ENCODE peak calls at places on chromosome 21, in eight cellular contexts. X, Q, C, L, V, E, W and A are unnamed samples.

GRCh38 chr21:9767592-9768375 is 753.6 kb upstream of the TPTE start:
- DNase-seq in L (no peak), V (no peak), C (no peak), X (no peak), E (no peak), W (no peak), Q (no peak), A (no peak)

GRCh38 chr21:14405225-14405624 is 22.3 kb upstream of the HSPA13 start:
- DNase-seq in V (no peak), Q (no peak), X (no peak), C (no peak), W (no peak), L (no peak), E (no peak), A (no peak)

GRCh38 chr21:37675202-37675801 is 241.0 kb downstream of the KCNJ6 start:
- DNase-seq in W (peak), X (no peak), L (no peak), E (peak), C (peak), V (no peak), Q (peak), A (peak)

GRCh38 chr21:44432841-44433790 is 22.2 kb upstream of the LRRC3 start:
- DNase-seq in L (no peak), Q (peak), W (no peak), V (no peak), C (no peak), X (no peak), E (no peak), A (no peak)

GRCh38 chr21:44854664-44855446 is 18.6 kb downstream of the PTTG1IP start:
- DNase-seq in E (no peak), W (no peak), C (no peak), L (no peak), Q (no peak), V (no peak), X (no peak), A (no peak)

GRCh38 chr21:16269497-16269896 is 539.7 kb downstream of the USP25 start:
- DNase-seq in X (no peak), V (no peak), E (no peak), W (no peak), C (no peak), Q (no peak), L (no peak), A (no peak)

GRCh38 chr21:41932191-41932575 is 21.6 kb downstream of the C2CD2 start:
- DNase-seq in Q (no peak), L (no peak), X (no peak), E (no peak), V (no peak), C (peak), W (peak), A (no peak)

GRCh38 chr21:33308586-33309490 is 15.9 kb upstream of the IFNAR1 start:
- DNase-seq in L (no peak), V (no peak), Q (no peak), E (no peak), C (no peak), W (no peak), X (no peak), A (peak)

GRCh38 chr21:42570841-42571387 is 57.3 kb downstream of the SLC37A1 start:
- DNase-seq in Q (no peak), C (no peak), L (no peak), W (no peak), E (no peak), V (no peak), X (no peak), A (no peak)

GRCh38 chr21:43824883-43825609 is 35.7 kb downstream of the RRP1 start:
- DNase-seq in E (no peak), X (no peak), L (no peak), V (no peak), Q (no peak), C (no peak), W (no peak), A (no peak)

GRCh38 chr21:32771134-32771523 is 426 bp downstream of the PAXBP1 start:
- DNase-seq in W (peak), V (no peak), L (no peak), Q (peak), E (no peak), C (peak), X (peak), A (no peak)

GRCh38 chr21:40531016-40531415 is 315.9 kb downstream of the DSCAM start:
- DNase-seq in Q (no peak), V (no peak), L (no peak), E (no peak), C (no peak), X (no peak), W (no peak), A (no peak)

GRCh38 chr21:45322960-45323461 is 35.3 kb upstream of the POFUT2 start:
- DNase-seq in L (no peak), X (no peak), E (no peak), W (peak), C (peak), V (no peak), Q (no peak), A (no peak)

GRCh38 chr21:46406001-46406400 is 52.7 kb upstream of the DIP2A start:
- DNase-seq in V (no peak), X (no peak), E (no peak), Q (no peak), W (no peak), L (no peak), C (no peak), A (no peak)

GRCh38 chr21:34795152-34796141 is 126.7 kb downstream of the CLIC6 start:
- DNase-seq in V (no peak), X (no peak), W (peak), E (no peak), L (no peak), Q (no peak), C (no peak), A (no peak)

GRCh38 chr21:41663805-41664788 is 102.8 kb downstream of the RIPK4 start:
- DNase-seq in L (no peak), W (no peak), X (no peak), C (no peak), V (no peak), Q (no peak), E (no peak), A (no peak)

GRCh38 chr21:38806942-38807284 is 1.2 kb downstream of the ETS2 start:
- DNase-seq in Q (no peak), V (no peak), X (no peak), W (peak), C (no peak), L (no peak), E (peak), A (no peak)

GRCh38 chr21:15908187-15908586 is 178.4 kb downstream of the USP25 start:
- DNase-seq in V (no peak), L (no peak), X (no peak), Q (no peak), W (no peak), C (no peak), E (no peak), A (no peak)

GRCh38 chr21:39756285-39756684 is 11.3 kb downstream of the IGSF5 start:
- DNase-seq in V (no peak), L (no peak), E (no peak), X (no peak), Q (no peak), W (no peak), C (no peak), A (no peak)

GRCh38 chr21:32814528-32814927 is 43.0 kb upstream of the PAXBP1 start:
- DNase-seq in V (no peak), L (no peak), E (no peak), C (no peak), X (no peak), W (no peak), Q (no peak), A (no peak)

GRCh38 chr21:33189845-33190244 is 39.9 kb upstream of the IFNAR2 start:
- DNase-seq in W (no peak), L (no peak), E (no peak), X (no peak), C (no peak), V (no peak), Q (no peak), A (no peak)

GRCh38 chr21:42225571-42226155 is 6.7 kb downstream of the ABCG1 start:
- DNase-seq in E (no peak), V (no peak), C (no peak), Q (no peak), X (no peak), W (no peak), L (no peak), A (no peak)

GRCh38 chr21:44567481-44568171 is 5.9 kb upstream of the KRTAP10-4 start:
- DNase-seq in L (no peak), Q (no peak), X (no peak), V (no peak), C (no peak), E (no peak), W (no peak), A (no peak)

GRCh38 chr21:17757671-17758070 is 61.5 kb downstream of the C21orf91 start:
- DNase-seq in Q (no peak), X (no peak), L (no peak), C (no peak), W (no peak), V (no peak), E (no peak), A (no peak)

GRCh38 chr21:40615503-40616376 is 231.2 kb downstream of the DSCAM start:
- DNase-seq in X (no peak), V (no peak), C (no peak), Q (no peak), E (no peak), L (no peak), W (no peak), A (peak)

GRCh38 chr21:35672313-35672712 is 388.0 kb downstream of the SETD4 start:
- DNase-seq in W (no peak), X (no peak), C (no peak), L (no peak), V (no peak), E (no peak), Q (no peak), A (no peak)

GRCh38 chr21:42489006-42489563 is 6.9 kb downstream of the RSPH1 start:
- DNase-seq in Q (no peak), L (no peak), W (no peak), V (no peak), E (no peak), C (no peak), X (no peak), A (no peak)

GRCh38 chr21:14308234-14308633 is 74.7 kb downstream of the HSPA13 start:
- DNase-seq in L (no peak), W (no peak), Q (no peak), C (no peak), V (no peak), E (no peak), X (no peak), A (no peak)

GRCh38 chr21:41897047-41897669 is 18.0 kb upstream of the PRDM15 start:
- DNase-seq in C (no peak), Q (no peak), V (no peak), E (no peak), L (no peak), X (no peak), W (no peak), A (no peak)